ENCODE peak calls at places on chromosomes 7 and 10, in seven cellular contexts. M is AG04450, A is heart right ventricle, T is mammary epithelial cell, U is HCT116, S is coronary artery, Z is stomach. F is an unnamed sample.

GRCh38 chr10:123651421-123652047 is 14.6 kb upstream of the GPR26 start:
- DNase-seq in M (no peak), Z (peak), S (peak), A (no peak), U (no peak), T (no peak), F (no peak)

GRCh38 chr7:152462995-152463713 is 27.4 kb upstream of the KMT2C start:
- DNase-seq in M (peak), T (no peak), U (no peak), A (peak), S (no peak), Z (no peak), F (peak)

GRCh38 chr10:32960022-32960421 is 2.0 kb upstream of the ITGB1 start:
- DNase-seq in S (no peak), A (no peak), U (no peak), T (peak), M (no peak), Z (no peak), F (no peak)

GRCh38 chr7:138981332-138982203 is at the start of gene KIAA1549:
- DNase-seq in U (peak), T (peak), S (peak), A (peak), M (no peak), Z (peak), F (peak)

GRCh38 chr10:28983799-28984198 is 305.1 kb upstream of the LYZL1 start:
- DNase-seq in U (no peak), M (no peak), A (no peak), S (no peak), Z (no peak), T (no peak), F (no peak)

GRCh38 chr10:127996586-127996985 is 89.7 kb downstream of the PTPRE start:
- DNase-seq in U (no peak), S (no peak), M (no peak), A (no peak), Z (no peak), T (no peak), F (peak)

GRCh38 chr7:45088146-45088701 is 545 bp downstream of the NACAD start:
- DNase-seq in Z (no peak), M (no peak), A (no peak), U (no peak), S (no peak), T (no peak), F (no peak)

GRCh38 chr10:15684768-15685167 is 35.0 kb downstream of the ITGA8 start:
- DNase-seq in M (no peak), T (no peak), S (no peak), Z (no peak), U (no peak), A (no peak), F (no peak)

GRCh38 chr10:66983482-66983818 is 57.6 kb downstream of the LRRTM3 start:
- DNase-seq in A (no peak), U (no peak), S (no peak), M (no peak), T (no peak), Z (peak), F (no peak)

GRCh38 chr7:137084607-137085380 is 216.3 kb downstream of the CHRM2 start:
- DNase-seq in Z (no peak), U (no peak), T (no peak), M (no peak), A (no peak), S (no peak), F (no peak)

GRCh38 chr7:23469961-23470250 is 385 bp downstream of the IGF2BP3 start:
- DNase-seq in M (no peak), S (no peak), U (no peak), A (no peak), T (no peak), Z (no peak), F (no peak)

GRCh38 chr10:24901686-24902399 is 50.6 kb downstream of the PRTFDC1 start:
- DNase-seq in U (peak), Z (peak), A (peak), T (peak), M (peak), S (no peak), F (peak)

GRCh38 chr7:131898418-131898817 is 342.0 kb upstream of the PODXL start:
- DNase-seq in M (no peak), A (no peak), T (peak), Z (no peak), U (no peak), S (no peak), F (peak)

GRCh38 chr7:49774459-49775064 is 1.1 kb downstream of the VWC2 start:
- DNase-seq in T (no peak), U (no peak), Z (no peak), M (no peak), S (no peak), A (peak), F (no peak)

GRCh38 chr10:54342058-54342457 is 459.0 kb downstream of the PCDH15 start:
- DNase-seq in Z (no peak), T (no peak), S (no peak), A (no peak), M (no peak), U (no peak), F (no peak)

GRCh38 chr10:66928000-66928770 is 2.3 kb downstream of the LRRTM3 start:
- DNase-seq in Z (no peak), U (no peak), A (no peak), S (no peak), M (no peak), T (no peak), F (no peak)

GRCh38 chr7:30924624-30925023 is 13.0 kb downstream of the AQP1 start:
- DNase-seq in Z (peak), T (no peak), M (no peak), S (no peak), A (no peak), U (no peak), F (no peak)

GRCh38 chr7:137755846-137756685 is 90.7 kb downstream of the DGKI start:
- DNase-seq in T (no peak), S (no peak), Z (no peak), M (no peak), U (no peak), A (no peak), F (peak)

GRCh38 chr10:125264091-125264490 is 103.7 kb upstream of the CTBP2 start:
- DNase-seq in M (no peak), U (no peak), A (no peak), Z (no peak), T (no peak), S (no peak), F (no peak)

GRCh38 chr7:74206589-74207120 is 3.2 kb upstream of the LAT2 start:
- DNase-seq in U (peak), T (peak), A (peak), S (peak), M (peak), Z (peak), F (peak)

GRCh38 chr7:1940402-1940786 is 270.3 kb downstream of the ELFN1 start:
- DNase-seq in A (peak), Z (peak), S (no peak), T (no peak), M (no peak), U (no peak), F (peak)

GRCh38 chr7:112182749-112183148 is 23.4 kb downstream of the DOCK4 start:
- DNase-seq in T (no peak), A (peak), Z (no peak), S (no peak), M (no peak), U (no peak), F (no peak)

GRCh38 chr10:59109826-59110225 is 66.6 kb upstream of the PHYHIPL start:
- DNase-seq in T (no peak), S (no peak), M (no peak), A (no peak), U (no peak), Z (no peak), F (no peak)

GRCh38 chr7:102253973-102254370 is 32.7 kb upstream of the SH2B2 start:
- DNase-seq in Z (no peak), M (no peak), S (no peak), A (no peak), U (no peak), T (no peak), F (no peak)

GRCh38 chr10:3702056-3702546 is 82.9 kb downstream of the KLF6 start:
- DNase-seq in U (no peak), S (no peak), Z (no peak), M (no peak), T (no peak), A (no peak), F (no peak)

GRCh38 chr7:24609059-24609458 is 35.8 kb downstream of the PALS2 start:
- DNase-seq in U (no peak), T (peak), Z (no peak), S (no peak), M (no peak), A (no peak), F (no peak)

GRCh38 chr7:138878847-138879246 is 80.9 kb upstream of the ATP6V0A4 start:
- DNase-seq in S (no peak), U (no peak), M (no peak), A (no peak), Z (no peak), T (no peak), F (no peak)

GRCh38 chr10:4488924-4489323 is 337.1 kb upstream of the AKR1E2 start:
- DNase-seq in S (no peak), U (no peak), A (no peak), M (no peak), T (no peak), Z (no peak), F (peak)

GRCh38 chr10:124076334-124076733 is 17.1 kb downstream of the CHST15 start:
- DNase-seq in M (no peak), S (no peak), T (no peak), Z (no peak), U (no peak), A (no peak), F (peak)

GRCh38 chr7:19930851-19931250 is 157.4 kb upstream of the TMEM196 start:
- DNase-seq in S (no peak), T (peak), M (no peak), Z (no peak), U (no peak), A (no peak), F (no peak)

GRCh38 chr7:140358771-140359095 is 39.6 kb downstream of the SLC37A3 start:
- DNase-seq in Z (no peak), A (no peak), S (no peak), U (no peak), T (no peak), M (no peak), F (no peak)

GRCh38 chr10:21534611-21535493 is 820 bp downstream of the MLLT10 start:
- DNase-seq in T (peak), M (no peak), S (peak), A (peak), Z (peak), U (no peak), F (peak)

GRCh38 chr7:45013465-45013967 is 13.5 kb downstream of the CCM2 start:
- DNase-seq in S (no peak), Z (no peak), M (no peak), U (no peak), A (no peak), T (no peak), F (no peak)

GRCh38 chr10:95242581-95243317 is 48.1 kb downstream of the PDLIM1 start:
- DNase-seq in Z (peak), M (no peak), A (no peak), T (no peak), S (no peak), U (no peak), F (peak)

GRCh38 chr10:42864575-42864974 is 82.0 kb downstream of the BMS1 start:
- DNase-seq in S (no peak), Z (no peak), A (no peak), T (peak), M (no peak), U (peak), F (peak)

GRCh38 chr7:18030758-18031157 is 3.1 kb upstream of the PRPS1L1 start:
- DNase-seq in U (no peak), M (no peak), S (no peak), A (no peak), Z (no peak), T (no peak), F (no peak)

GRCh38 chr10:124878457-124878739 is 63.5 kb upstream of the ZRANB1 start:
- DNase-seq in Z (no peak), A (no peak), S (no peak), T (no peak), M (no peak), U (no peak), F (no peak)

GRCh38 chr10:10530313-10530712 is 487.4 kb upstream of the CELF2 start:
- DNase-seq in T (no peak), S (no peak), M (no peak), A (no peak), U (no peak), Z (no peak), F (no peak)

GRCh38 chr7:69749994-69750393 is 151.7 kb downstream of the AUTS2 start:
- DNase-seq in U (no peak), T (no peak), S (no peak), Z (no peak), M (no peak), A (no peak), F (no peak)

GRCh38 chr10:70586348-70586930 is 16.1 kb downstream of the PRF1 start:
- DNase-seq in M (no peak), Z (no peak), T (no peak), U (no peak), S (no peak), A (no peak), F (no peak)
- TF ChIP-seq CTCF in M (no peak), Z (no peak), T (no peak), U (no peak), S (no peak), A (no peak), F (no peak)

GRCh38 chr7:80646088-80646961 is 7.9 kb downstream of the CD36 start:
- DNase-seq in A (no peak), Z (no peak), S (no peak), M (no peak), T (no peak), U (no peak), F (no peak)

GRCh38 chr7:80642871-80643270 is 4.4 kb downstream of the CD36 start:
- DNase-seq in U (no peak), S (no peak), A (no peak), Z (no peak), M (no peak), T (no peak), F (no peak)

GRCh38 chr7:80643336-80643925 is 5.0 kb downstream of the CD36 start:
- DNase-seq in M (no peak), A (no peak), Z (no peak), U (no peak), T (peak), S (no peak), F (no peak)

GRCh38 chr7:80644054-80644453 is 5.6 kb downstream of the CD36 start:
- DNase-seq in T (no peak), U (no peak), M (no peak), S (no peak), A (no peak), Z (no peak), F (no peak)

DNA sequence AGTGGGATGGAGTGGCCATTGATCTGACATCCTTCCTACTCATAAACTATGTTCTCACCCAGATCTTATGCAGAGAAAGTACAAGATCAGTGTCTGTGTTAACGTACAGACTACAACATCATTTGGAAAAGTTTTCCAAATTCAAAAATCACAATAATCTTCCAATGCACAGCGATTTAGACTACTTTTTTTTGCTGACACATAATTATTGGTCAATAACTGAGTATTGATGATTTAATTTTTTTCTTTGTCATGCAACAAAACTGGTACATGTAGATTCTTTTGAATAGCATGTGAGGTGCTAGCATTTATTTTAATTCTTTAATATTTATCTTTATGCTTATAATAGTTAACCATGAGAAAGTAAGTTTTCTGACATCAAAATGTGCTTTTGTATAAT is 9.8 kb downstream of the CD36 start:
- DNase-seq in M (no peak), T (no peak), Z (no peak), A (no peak), U (no peak), S (no peak), F (no peak)
- H3K4me3 ChIP-seq in M (no peak), T (no peak), Z (no peak), A (no peak), U (no peak), S (no peak), F (no peak)

GRCh38 chr10:113578766-113579165 is 25.9 kb downstream of the HABP2 start:
- DNase-seq in A (no peak), M (no peak), T (no peak), U (no peak), Z (no peak), S (no peak), F (no peak)
- TF ChIP-seq CTCF in A (no peak), M (no peak), T (no peak), U (no peak), Z (no peak), S (no peak), F (no peak)

DNA sequence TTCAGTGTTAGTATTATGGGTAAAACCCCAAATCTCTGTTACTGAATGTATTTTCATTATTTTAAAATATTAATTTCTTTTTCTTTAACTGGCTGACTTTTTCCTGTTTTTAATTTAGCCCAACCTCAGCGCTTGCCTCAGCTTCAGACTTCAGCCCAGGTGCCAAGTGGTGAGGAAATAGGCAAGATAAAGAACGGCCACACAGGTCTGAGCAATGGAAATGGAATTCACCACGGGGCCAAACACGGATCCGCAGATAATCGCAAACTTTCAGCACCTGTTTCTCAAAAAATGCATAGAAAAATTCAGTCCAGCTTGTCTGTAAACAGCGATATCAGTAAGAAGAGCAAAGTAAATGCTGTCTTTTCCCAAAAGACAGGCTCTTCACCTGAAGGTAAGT is 57.5 kb downstream of the MDFIC start:
- DNase-seq in Z (peak), S (no peak), M (no peak), A (peak), T (peak), U (peak), F (peak)
- H3K4me3 ChIP-seq in Z (no peak), S (no peak), M (no peak), A (peak), T (no peak), U (no peak), F (no peak)

DNA sequence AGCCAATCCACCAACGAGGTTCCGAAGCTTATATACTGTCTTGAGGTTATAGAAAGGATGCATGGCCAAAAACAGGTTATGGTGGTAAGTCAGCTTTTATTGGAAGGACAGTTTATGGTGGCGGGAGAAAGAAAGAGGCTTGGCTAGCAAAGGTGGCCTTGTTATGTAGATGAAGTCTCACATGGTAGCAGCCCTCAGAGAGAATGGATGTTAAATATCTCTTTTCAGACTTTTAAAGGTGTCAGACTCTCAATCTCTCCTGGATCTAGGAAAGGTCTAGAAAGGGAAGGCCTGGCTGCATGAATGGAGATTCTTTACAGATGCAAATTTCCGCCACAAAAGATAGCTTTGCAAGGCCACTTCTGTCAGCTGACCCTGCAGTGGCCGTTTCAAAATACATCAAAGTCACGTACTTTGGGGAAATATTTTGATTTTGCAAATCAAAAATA is 333.8 kb downstream of the GALNT17 start:
- DNase-seq in A (no peak), M (no peak), Z (no peak), S (no peak), U (no peak), T (no peak), F (no peak)
- TF ChIP-seq CTCF in A (no peak), M (no peak), Z (no peak), S (no peak), U (no peak), T (no peak), F (no peak)

GRCh38 chr7:28662236-28662635 is 249.9 kb downstream of the CREB5 start:
- DNase-seq in T (no peak), U (no peak), M (no peak), A (no peak), Z (no peak), S (no peak), F (no peak)
- H3K4me3 ChIP-seq in T (no peak), U (no peak), M (no peak), A (no peak), Z (no peak), S (no peak), F (no peak)

GRCh38 chr7:130139193-130139950 is 65.8 kb downstream of the TMEM209 start:
- DNase-seq in Z (no peak), T (no peak), M (no peak), A (no peak), S (no peak), U (no peak), F (no peak)

GRCh38 chr7:130142654-130143333 is 62.4 kb downstream of the TMEM209 start:
- DNase-seq in M (no peak), T (no peak), A (no peak), Z (no peak), S (no peak), U (no peak), F (no peak)

GRCh38 chr7:130141858-130142653 is 63.1 kb downstream of the TMEM209 start:
- DNase-seq in T (no peak), U (no peak), A (no peak), S (no peak), M (no peak), Z (no peak), F (no peak)

GRCh38 chr7:130140551-130141160 is 64.5 kb downstream of the TMEM209 start:
- DNase-seq in T (no peak), S (no peak), U (no peak), M (no peak), A (no peak), Z (no peak), F (no peak)

GRCh38 chr7:130141161-130141857 is 63.9 kb downstream of the TMEM209 start:
- DNase-seq in Z (peak), U (no peak), A (peak), T (no peak), S (no peak), M (peak), F (peak)
- TF ChIP-seq CTCF in Z (no peak), U (no peak), A (no peak), T (no peak), S (no peak), M (no peak), F (no peak)

GRCh38 chr7:134431805-134432204 is 27.1 kb downstream of the AKR1B1 start:
- DNase-seq in A (no peak), S (no peak), M (no peak), Z (peak), U (no peak), T (no peak), F (no peak)
- H3K4me3 ChIP-seq in A (peak), S (peak), M (peak), Z (peak), U (peak), T (peak), F (peak)